ENCODE peak calls at places on chromosome 10, in five cellular contexts. D, F, M, T and E are unnamed samples.
A peak's percentile ranks its signal among the peaks of the same experiment; 100 is the strongest.

GRCh38 chr10:70142555-70142954 is 3.9 kb downstream of the TYSND1 start:
- DNase-seq in D (no peak), T (no peak), M (no peak), F (no peak), E (no peak)

GRCh38 chr10:47406870-47407648 is 23.0 kb upstream of the ZNF488 start:
- DNase-seq in F (no peak), D (peak; percentile 98), M (no peak), T (no peak), E (no peak)

GRCh38 chr10:116634126-116634975 is 13.6 kb downstream of the PNLIPRP2 start:
- DNase-seq in T (no peak), M (no peak), D (peak; percentile 2), F (no peak), E (no peak)

GRCh38 chr10:70811881-70812280 is 3.9 kb upstream of the SGPL1 start:
- DNase-seq in T (no peak), D (no peak), F (no peak), M (no peak), E (no peak)

GRCh38 chr10:103901299-103901698 is 16.7 kb downstream of the STN1 start:
- DNase-seq in D (no peak), M (no peak), T (no peak), F (no peak), E (no peak)

GRCh38 chr10:70233939-70234300 is 691 bp upstream of the PPA1 start:
- DNase-seq in D (no peak), F (no peak), T (no peak), M (no peak), E (no peak)

GRCh38 chr10:78931333-78932083 is 137.3 kb upstream of the ZMIZ1 start:
- DNase-seq in M (no peak), D (no peak), T (no peak), F (no peak), E (no peak)

GRCh38 chr10:89346264-89346971 is 18.6 kb downstream of the IFIT3 start:
- DNase-seq in M (no peak), F (no peak), T (no peak), D (no peak), E (no peak)

GRCh38 chr10:69317175-69318086 is 39.1 kb downstream of the HK1 start:
- DNase-seq in D (peak; percentile 18), F (no peak), T (no peak), M (no peak), E (no peak)

GRCh38 chr10:84599254-84599653 is 270.9 kb downstream of the CCSER2 start:
- DNase-seq in F (no peak), M (no peak), T (no peak), D (no peak), E (no peak)

GRCh38 chr10:124071141-124071540 is 22.3 kb downstream of the CHST15 start:
- DNase-seq in D (no peak), T (no peak), M (no peak), F (no peak), E (no peak)